ENCODE peak calls at places on chromosomes 1 and 21, in ten cellular contexts. R, H, U, Q, A, N, W, G, L and D are unnamed samples.

GRCh38 chr1:2460203-2460602 is 15.9 kb upstream of the PLCH2 start:
- DNase-seq in R (no peak), H (no peak), U (no peak), Q (no peak), A (no peak), N (no peak), W (no peak), G (no peak), L (no peak), D (no peak)

GRCh38 chr1:156282143-156282478 is 514 bp downstream of the SMG5 start:
- DNase-seq in R (no peak), H (no peak), U (no peak), Q (no peak), A (no peak), N (no peak), W (no peak), G (no peak), L (no peak), D (no peak)

GRCh38 chr1:37035014-37035686 is 835 bp upstream of the GRIK3 start:
- DNase-seq in R (no peak), H (no peak), U (no peak), Q (no peak), A (no peak), N (no peak), W (no peak), G (no peak), L (no peak), D (no peak)

GRCh38 chr1:246579818-246580217 is 13.6 kb downstream of the CNST start:
- DNase-seq in R (no peak), H (no peak), U (no peak), Q (no peak), A (no peak), N (no peak), W (no peak), G (no peak), L (no peak), D (no peak)

GRCh38 chr1:23217421-23218115 is at the start of gene HTR1D:
- DNase-seq in R (no peak), H (no peak), U (peak), Q (no peak), A (peak), N (no peak), W (no peak), G (no peak), L (no peak), D (peak)

GRCh38 chr1:92329356-92330129 is 30.7 kb downstream of the RPAP2 start:
- DNase-seq in R (no peak), H (no peak), U (no peak), Q (no peak), A (peak), N (no peak), W (peak), G (no peak), L (no peak), D (no peak)

GRCh38 chr1:160911441-160911840 is 26.5 kb upstream of the ITLN1 start:
- DNase-seq in R (no peak), H (no peak), U (no peak), Q (no peak), A (peak), N (no peak), W (no peak), G (no peak), L (no peak), D (no peak)

GRCh38 chr1:22832414-22832786 is 121.8 kb downstream of the EPHB2 start:
- DNase-seq in R (no peak), H (no peak), U (no peak), Q (no peak), A (no peak), N (no peak), W (peak), G (no peak), L (no peak), D (no peak)

GRCh38 chr21:33061233-33061632 is 8.7 kb upstream of the OLIG1 start:
- DNase-seq in R (no peak), H (no peak), U (no peak), Q (no peak), A (no peak), N (no peak), W (no peak), G (no peak), L (no peak), D (no peak)

GRCh38 chr1:153697873-153698647 is 19.6 kb downstream of the NPR1 start:
- DNase-seq in R (peak), H (peak), U (peak), Q (no peak), A (no peak), N (no peak), W (no peak), G (peak), L (peak), D (no peak)

GRCh38 chr1:157819886-157820285 is at the start of gene FCRL1:
- DNase-seq in R (no peak), H (no peak), U (no peak), Q (no peak), A (no peak), N (no peak), W (no peak), G (no peak), L (no peak), D (no peak)
- H3K27ac ChIP-seq in R (no peak), H (no peak), U (no peak), Q (no peak), A (no peak), N (no peak), W (no peak), G (no peak), L (no peak), D (no peak)

GRCh38 chr1:226498690-226499008 is 49.9 kb upstream of the STUM start:
- DNase-seq in R (no peak), H (no peak), U (no peak), Q (peak), A (no peak), N (no peak), W (no peak), G (no peak), L (no peak), D (no peak)
- H3K27ac ChIP-seq in R (no peak), H (no peak), U (no peak), Q (no peak), A (no peak), N (no peak), W (no peak), G (no peak), L (no peak), D (no peak)

DNA sequence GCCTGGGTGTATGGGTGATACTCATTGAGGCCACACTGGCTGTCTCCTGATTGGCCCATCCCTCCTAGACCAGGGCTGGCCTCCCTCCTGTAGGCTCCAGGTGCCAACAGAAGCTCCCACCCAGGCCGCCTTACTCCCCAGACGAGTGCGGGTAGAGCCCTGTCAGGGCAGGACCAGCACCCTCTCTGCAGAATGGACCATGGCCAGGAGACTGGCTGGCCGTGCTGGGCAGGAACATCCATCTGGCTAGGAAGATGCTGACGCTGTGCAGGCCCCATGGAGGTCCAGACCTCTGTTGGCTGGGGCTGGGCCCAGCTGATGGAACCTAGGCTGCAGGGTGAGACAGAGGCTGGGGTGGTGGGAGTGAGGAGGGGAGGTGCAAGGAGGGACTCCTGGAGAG is 25.0 kb upstream of the EPB41 start:
- DNase-seq in R (no peak), H (no peak), U (no peak), Q (no peak), A (no peak), N (no peak), W (no peak), G (no peak), L (no peak), D (no peak)
- H3K27ac ChIP-seq in R (no peak), H (no peak), U (no peak), Q (no peak), A (no peak), N (no peak), W (no peak), G (no peak), L (no peak), D (no peak)

DNA sequence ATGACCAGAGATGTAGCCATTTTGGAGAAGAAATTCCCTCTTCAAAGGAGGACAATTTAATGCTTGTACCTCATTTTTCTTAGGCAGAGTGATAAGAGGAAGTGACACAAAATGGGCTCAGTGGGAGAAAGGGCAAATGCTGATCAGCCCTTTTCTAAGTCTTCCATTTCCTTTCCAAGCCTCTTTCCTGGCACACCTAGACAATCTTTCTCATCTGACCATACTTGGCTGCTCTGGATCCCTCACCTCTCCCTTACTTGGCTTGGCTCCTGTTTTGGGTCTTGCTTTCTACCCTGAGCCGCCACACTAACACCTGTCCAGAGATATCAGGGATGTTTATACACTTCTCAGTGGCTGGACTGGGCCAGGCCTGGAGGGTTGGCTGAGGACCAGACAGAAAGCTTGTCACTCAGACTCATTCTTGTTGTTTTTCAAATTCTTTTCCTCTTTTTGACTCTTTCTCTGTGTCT is 13.1 kb downstream of the TXNIP start:
- DNase-seq in R (no peak), H (peak), U (no peak), Q (no peak), A (peak), N (no peak), W (no peak), G (no peak), L (peak), D (no peak)
- H3K27ac ChIP-seq in R (peak), H (peak), U (peak), Q (no peak), A (peak), N (no peak), W (no peak), G (peak), L (peak), D (peak)

DNA sequence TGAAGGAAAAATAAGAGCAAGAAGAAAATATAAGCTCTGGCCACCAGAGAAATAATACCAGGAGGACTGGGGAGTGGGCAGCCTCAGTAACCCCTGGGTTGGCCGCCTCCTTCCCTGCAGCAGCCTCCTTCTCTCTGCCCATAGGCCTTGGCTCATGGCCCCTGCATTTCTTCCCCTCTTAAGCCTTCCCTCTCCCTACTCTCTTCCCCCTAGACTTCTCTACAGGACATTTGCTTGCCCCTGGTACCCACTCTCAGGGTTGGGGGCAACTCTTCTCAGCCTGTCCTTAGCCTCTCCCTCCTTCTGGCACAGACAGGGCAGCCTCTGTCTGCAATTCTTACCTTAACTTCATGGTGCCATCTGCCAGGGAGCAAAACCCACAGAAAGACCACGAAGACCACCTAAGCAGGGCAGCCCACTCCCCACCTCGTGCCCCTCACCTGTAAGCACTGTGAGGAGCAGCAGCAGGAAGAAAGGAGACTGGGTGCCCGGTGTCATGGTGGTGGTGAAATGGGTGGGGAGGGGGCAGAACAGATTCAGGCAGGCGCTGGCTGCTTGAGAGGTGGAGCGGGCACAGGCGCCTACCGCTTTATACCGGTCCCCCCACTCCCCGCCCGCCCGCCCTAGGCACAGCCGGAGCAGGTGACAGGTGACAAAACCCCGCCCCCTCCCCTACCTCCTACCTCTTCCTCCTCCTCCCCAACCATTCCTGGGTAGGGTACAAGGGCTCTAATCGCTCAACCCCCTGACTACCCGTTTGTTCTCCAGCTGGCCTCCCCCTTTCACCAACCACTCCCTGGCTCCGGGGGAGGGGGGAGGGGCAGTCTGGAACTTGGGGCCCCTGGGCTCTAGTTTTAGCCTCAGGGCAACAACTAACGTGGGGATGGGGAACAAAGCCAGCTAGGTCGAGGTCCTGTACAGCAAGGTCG is 15.1 kb downstream of the THBS3 start:
- DNase-seq in R (no peak), H (peak), U (peak), Q (peak), A (peak), N (no peak), W (no peak), G (peak), L (no peak), D (no peak)
- H3K27ac ChIP-seq in R (peak), H (peak), U (peak), Q (peak), A (peak), N (peak), W (peak), G (peak), L (peak), D (peak)

GRCh38 chr1:118983558-118984021 is 4.6 kb downstream of the TBX15 start:
- DNase-seq in R (no peak), H (no peak), U (no peak), Q (no peak), A (no peak), N (no peak), W (no peak), G (no peak), L (peak), D (no peak)
- H3K27ac ChIP-seq in R (no peak), H (no peak), U (no peak), Q (peak), A (no peak), N (no peak), W (no peak), G (no peak), L (peak), D (no peak)